ENCODE peak calls at places on chromosomes 2 and 18, in ten cellular contexts. One of them, this sample, is unnamed.

GRCh38 chr18:12478269-12479057 is 70.7 kb downstream of the PRELID3A start:
- DNase-seq in psoas muscle: no peak
- DNase-seq in dorsolateral prefrontal cortex: no peak
- DNase-seq in upper lobe of right lung: no peak
- DNase-seq in spleen: no peak
- DNase-seq in CD8-positive, alpha-beta T cell: no peak
- DNase-seq in body of pancreas: no peak
- DNase-seq in neural progenitor cell: no peak
- DNase-seq in MM.1S: no peak
- DNase-seq in transverse colon: no peak
- DNase-seq in this sample: no peak

GRCh38 chr18:46387426-46388131 is 269.4 kb downstream of the LOXHD1 start:
- DNase-seq in psoas muscle: peak
- DNase-seq in dorsolateral prefrontal cortex: no peak
- DNase-seq in upper lobe of right lung: no peak
- DNase-seq in spleen: no peak
- DNase-seq in CD8-positive, alpha-beta T cell: no peak
- DNase-seq in body of pancreas: no peak
- DNase-seq in neural progenitor cell: peak
- DNase-seq in MM.1S: no peak
- DNase-seq in transverse colon: no peak
- DNase-seq in this sample: no peak

GRCh38 chr2:21372654-21373053 is 248.9 kb downstream of the TDRD15 start:
- DNase-seq in psoas muscle: no peak
- DNase-seq in dorsolateral prefrontal cortex: peak
- DNase-seq in upper lobe of right lung: no peak
- DNase-seq in spleen: no peak
- DNase-seq in CD8-positive, alpha-beta T cell: no peak
- DNase-seq in body of pancreas: peak
- DNase-seq in neural progenitor cell: peak
- DNase-seq in MM.1S: no peak
- DNase-seq in transverse colon: no peak
- DNase-seq in this sample: no peak

GRCh38 chr18:3703732-3704176 is 253.8 kb downstream of the TGIF1 start:
- DNase-seq in psoas muscle: peak
- DNase-seq in dorsolateral prefrontal cortex: peak
- DNase-seq in upper lobe of right lung: peak
- DNase-seq in spleen: no peak
- DNase-seq in CD8-positive, alpha-beta T cell: no peak
- DNase-seq in body of pancreas: peak
- DNase-seq in neural progenitor cell: peak
- DNase-seq in MM.1S: peak
- DNase-seq in transverse colon: peak
- DNase-seq in this sample: no peak

GRCh38 chr2:80852808-80853139 is 548.2 kb upstream of the LRRTM1 start:
- DNase-seq in psoas muscle: no peak
- DNase-seq in dorsolateral prefrontal cortex: no peak
- DNase-seq in upper lobe of right lung: no peak
- DNase-seq in spleen: no peak
- DNase-seq in CD8-positive, alpha-beta T cell: no peak
- DNase-seq in body of pancreas: no peak
- DNase-seq in neural progenitor cell: peak
- DNase-seq in MM.1S: peak
- DNase-seq in transverse colon: no peak
- DNase-seq in this sample: no peak

GRCh38 chr2:47303341-47304148 is 99.4 kb upstream of the MSH2 start:
- DNase-seq in psoas muscle: no peak
- DNase-seq in dorsolateral prefrontal cortex: no peak
- DNase-seq in upper lobe of right lung: no peak
- DNase-seq in spleen: no peak
- DNase-seq in CD8-positive, alpha-beta T cell: no peak
- DNase-seq in body of pancreas: no peak
- DNase-seq in neural progenitor cell: peak
- DNase-seq in MM.1S: no peak
- DNase-seq in transverse colon: no peak
- DNase-seq in this sample: no peak

GRCh38 chr2:216991563-216991962 is 131.7 kb upstream of the TNP1 start:
- DNase-seq in psoas muscle: peak
- DNase-seq in dorsolateral prefrontal cortex: no peak
- DNase-seq in upper lobe of right lung: no peak
- DNase-seq in spleen: no peak
- DNase-seq in CD8-positive, alpha-beta T cell: no peak
- DNase-seq in body of pancreas: no peak
- DNase-seq in neural progenitor cell: no peak
- DNase-seq in MM.1S: no peak
- DNase-seq in transverse colon: no peak
- DNase-seq in this sample: no peak

GRCh38 chr18:74115046-74115445 is 32.6 kb downstream of the FBXO15 start:
- DNase-seq in psoas muscle: no peak
- DNase-seq in dorsolateral prefrontal cortex: no peak
- DNase-seq in upper lobe of right lung: no peak
- DNase-seq in spleen: peak
- DNase-seq in CD8-positive, alpha-beta T cell: no peak
- DNase-seq in body of pancreas: no peak
- DNase-seq in neural progenitor cell: no peak
- DNase-seq in MM.1S: no peak
- DNase-seq in transverse colon: no peak
- DNase-seq in this sample: no peak

GRCh38 chr2:73448856-73449255 is 63.2 kb downstream of the ALMS1 start:
- DNase-seq in psoas muscle: no peak
- DNase-seq in dorsolateral prefrontal cortex: no peak
- DNase-seq in upper lobe of right lung: no peak
- DNase-seq in spleen: no peak
- DNase-seq in CD8-positive, alpha-beta T cell: no peak
- DNase-seq in body of pancreas: no peak
- DNase-seq in neural progenitor cell: no peak
- DNase-seq in MM.1S: no peak
- DNase-seq in transverse colon: no peak
- DNase-seq in this sample: no peak

GRCh38 chr2:135913726-135914365 is 37.6 kb upstream of the MCM6 start:
- DNase-seq in psoas muscle: no peak
- DNase-seq in dorsolateral prefrontal cortex: no peak
- DNase-seq in upper lobe of right lung: no peak
- DNase-seq in spleen: no peak
- DNase-seq in CD8-positive, alpha-beta T cell: peak
- DNase-seq in body of pancreas: peak
- DNase-seq in neural progenitor cell: peak
- DNase-seq in MM.1S: peak
- DNase-seq in transverse colon: no peak
- DNase-seq in this sample: no peak

GRCh38 chr18:70044626-70045025 is 97.0 kb upstream of the CD226 start:
- DNase-seq in psoas muscle: no peak
- DNase-seq in dorsolateral prefrontal cortex: no peak
- DNase-seq in upper lobe of right lung: no peak
- DNase-seq in spleen: no peak
- DNase-seq in CD8-positive, alpha-beta T cell: no peak
- DNase-seq in body of pancreas: no peak
- DNase-seq in neural progenitor cell: no peak
- DNase-seq in MM.1S: no peak
- DNase-seq in transverse colon: no peak
- DNase-seq in this sample: no peak

GRCh38 chr2:9145109-9145751 is 61.4 kb upstream of the ASAP2 start:
- DNase-seq in psoas muscle: no peak
- DNase-seq in dorsolateral prefrontal cortex: no peak
- DNase-seq in upper lobe of right lung: no peak
- DNase-seq in spleen: peak
- DNase-seq in CD8-positive, alpha-beta T cell: no peak
- DNase-seq in body of pancreas: no peak
- DNase-seq in neural progenitor cell: no peak
- DNase-seq in MM.1S: no peak
- DNase-seq in transverse colon: no peak
- DNase-seq in this sample: no peak

GRCh38 chr2:29238497-29238896 is 123.3 kb downstream of the CLIP4 start:
- DNase-seq in psoas muscle: no peak
- DNase-seq in dorsolateral prefrontal cortex: no peak
- DNase-seq in upper lobe of right lung: peak
- DNase-seq in spleen: peak
- DNase-seq in CD8-positive, alpha-beta T cell: no peak
- DNase-seq in body of pancreas: peak
- DNase-seq in neural progenitor cell: peak
- DNase-seq in MM.1S: no peak
- DNase-seq in transverse colon: no peak
- DNase-seq in this sample: no peak

GRCh38 chr2:174688079-174688478 is 76.2 kb downstream of the CHRNA1 start:
- DNase-seq in psoas muscle: no peak
- DNase-seq in dorsolateral prefrontal cortex: no peak
- DNase-seq in upper lobe of right lung: no peak
- DNase-seq in spleen: no peak
- DNase-seq in CD8-positive, alpha-beta T cell: no peak
- DNase-seq in body of pancreas: no peak
- DNase-seq in neural progenitor cell: no peak
- DNase-seq in MM.1S: peak
- DNase-seq in transverse colon: no peak
- DNase-seq in this sample: no peak

GRCh38 chr18:5518179-5518770 is 25.5 kb downstream of the EPB41L3 start:
- DNase-seq in psoas muscle: no peak
- DNase-seq in dorsolateral prefrontal cortex: no peak
- DNase-seq in upper lobe of right lung: no peak
- DNase-seq in spleen: no peak
- DNase-seq in CD8-positive, alpha-beta T cell: no peak
- DNase-seq in body of pancreas: no peak
- DNase-seq in neural progenitor cell: no peak
- DNase-seq in MM.1S: no peak
- DNase-seq in transverse colon: no peak
- DNase-seq in this sample: no peak
- H3K4me3 ChIP-seq in psoas muscle: no peak
- H3K4me3 ChIP-seq in dorsolateral prefrontal cortex: no peak
- H3K4me3 ChIP-seq in upper lobe of right lung: no peak
- H3K4me3 ChIP-seq in spleen: no peak
- H3K4me3 ChIP-seq in CD8-positive, alpha-beta T cell: no peak
- H3K4me3 ChIP-seq in body of pancreas: no peak
- H3K4me3 ChIP-seq in neural progenitor cell: no peak
- H3K4me3 ChIP-seq in MM.1S: no peak
- H3K4me3 ChIP-seq in transverse colon: no peak
- H3K4me3 ChIP-seq in this sample: peak

DNA sequence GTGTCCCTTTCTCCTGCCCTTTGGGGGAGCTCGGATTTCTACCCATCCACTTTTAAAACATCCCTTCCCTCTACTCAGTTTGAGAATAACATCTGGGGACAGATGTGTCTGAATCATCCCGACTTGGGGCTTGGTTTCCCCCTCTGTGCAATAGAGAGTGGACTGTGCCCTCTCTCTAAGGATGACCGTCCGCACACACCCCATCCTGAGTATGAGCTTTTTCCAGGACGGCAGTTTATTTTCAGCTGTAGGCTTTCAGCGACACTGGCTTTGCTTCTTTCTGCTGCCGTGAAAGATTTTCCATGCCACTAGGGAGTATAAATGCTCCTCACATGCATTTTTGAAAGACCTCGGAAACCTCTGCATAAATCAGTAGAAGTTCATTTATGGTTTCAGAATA is 53.5 kb downstream of the FECH start:
- DNase-seq in psoas muscle: no peak
- DNase-seq in dorsolateral prefrontal cortex: no peak
- DNase-seq in upper lobe of right lung: no peak
- DNase-seq in spleen: no peak
- DNase-seq in CD8-positive, alpha-beta T cell: no peak
- DNase-seq in body of pancreas: no peak
- DNase-seq in neural progenitor cell: no peak
- DNase-seq in MM.1S: no peak
- DNase-seq in transverse colon: no peak
- DNase-seq in this sample: no peak
- H3K27ac ChIP-seq in psoas muscle: no peak
- H3K27ac ChIP-seq in dorsolateral prefrontal cortex: no peak
- H3K27ac ChIP-seq in upper lobe of right lung: no peak
- H3K27ac ChIP-seq in spleen: no peak
- H3K27ac ChIP-seq in CD8-positive, alpha-beta T cell: no peak
- H3K27ac ChIP-seq in body of pancreas: no peak
- H3K27ac ChIP-seq in neural progenitor cell: peak
- H3K27ac ChIP-seq in MM.1S: no peak
- H3K27ac ChIP-seq in transverse colon: no peak
- H3K27ac ChIP-seq in this sample: peak

DNA sequence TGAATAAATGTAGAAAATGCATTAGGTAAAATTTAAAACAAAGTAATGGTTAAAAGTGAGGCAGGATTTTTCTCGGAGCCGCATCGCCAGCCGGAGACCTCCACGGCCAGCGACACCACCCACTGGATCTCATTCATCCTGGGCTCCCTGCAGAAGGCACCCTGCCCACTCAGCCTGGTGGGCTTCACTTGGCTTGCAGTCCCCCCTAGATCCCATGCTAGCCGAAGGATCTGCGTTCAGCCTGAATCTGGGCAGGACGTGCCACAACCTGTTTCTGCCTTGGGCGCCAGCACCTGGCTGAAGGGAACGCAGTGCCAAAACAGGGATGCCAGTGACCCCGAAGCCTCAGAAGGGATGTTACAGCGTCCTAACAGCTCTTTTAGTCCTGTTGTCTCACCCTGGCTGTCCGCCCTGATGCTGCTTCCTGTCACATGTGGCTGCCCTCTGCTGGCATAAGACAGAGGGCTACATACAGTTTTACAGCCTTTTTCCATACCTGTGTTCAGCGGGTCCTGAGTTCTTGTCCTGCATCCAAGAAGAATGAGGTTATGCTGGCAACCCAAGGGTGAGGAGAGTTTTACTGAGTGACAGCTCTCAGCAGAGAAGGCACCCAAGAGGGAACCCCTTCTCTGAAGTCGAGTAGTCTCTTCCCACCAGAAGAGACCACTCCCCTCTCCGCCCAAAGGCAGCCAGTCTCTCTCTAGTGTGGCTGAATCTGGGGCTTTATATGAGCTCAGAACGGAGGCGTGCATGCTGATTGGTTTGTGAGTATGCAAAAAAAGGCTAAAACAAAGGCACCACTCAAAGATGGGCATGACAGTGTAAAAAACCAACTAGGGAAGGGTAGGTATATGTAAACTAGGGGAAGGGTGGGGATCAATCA is 173.1 kb upstream of the GYPC start:
- DNase-seq in psoas muscle: no peak
- DNase-seq in dorsolateral prefrontal cortex: no peak
- DNase-seq in upper lobe of right lung: no peak
- DNase-seq in spleen: no peak
- DNase-seq in CD8-positive, alpha-beta T cell: no peak
- DNase-seq in body of pancreas: peak
- DNase-seq in neural progenitor cell: peak
- DNase-seq in MM.1S: peak
- DNase-seq in transverse colon: no peak
- DNase-seq in this sample: no peak
- TF ChIP-seq CTCF in psoas muscle: no peak
- TF ChIP-seq CTCF in dorsolateral prefrontal cortex: no peak
- TF ChIP-seq CTCF in upper lobe of right lung: no peak
- TF ChIP-seq CTCF in spleen: no peak
- TF ChIP-seq CTCF in CD8-positive, alpha-beta T cell: no peak
- TF ChIP-seq CTCF in body of pancreas: no peak
- TF ChIP-seq CTCF in neural progenitor cell: peak
- TF ChIP-seq CTCF in MM.1S: peak
- TF ChIP-seq CTCF in transverse colon: no peak
- TF ChIP-seq CTCF in this sample: no peak

DNA sequence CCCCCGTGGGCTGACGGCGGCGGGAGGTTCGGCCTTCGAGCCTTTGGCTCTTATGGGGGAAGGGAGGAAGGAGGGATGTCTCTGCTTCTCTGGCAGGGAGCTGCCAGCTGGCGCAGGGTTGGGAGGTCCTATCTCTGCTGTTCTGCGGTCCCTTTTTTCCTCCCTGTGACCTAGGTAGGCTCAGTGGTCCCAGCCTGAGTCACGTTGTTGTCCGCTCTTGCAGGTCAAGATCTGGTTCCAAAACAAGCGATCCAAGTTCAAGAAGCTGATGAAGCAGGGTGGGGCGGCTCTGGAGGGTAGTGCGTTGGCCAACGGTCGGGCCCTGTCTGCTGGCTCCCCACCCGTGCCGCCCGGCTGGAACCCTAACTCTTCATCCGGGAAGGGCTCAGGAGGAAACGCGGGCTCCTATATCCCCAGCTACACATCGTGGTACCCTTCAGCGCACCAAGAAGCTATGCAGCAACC is 2.5 kb downstream of the DLX1 start:
- DNase-seq in psoas muscle: no peak
- DNase-seq in dorsolateral prefrontal cortex: no peak
- DNase-seq in upper lobe of right lung: no peak
- DNase-seq in spleen: no peak
- DNase-seq in CD8-positive, alpha-beta T cell: no peak
- DNase-seq in body of pancreas: no peak
- DNase-seq in neural progenitor cell: peak
- DNase-seq in MM.1S: no peak
- DNase-seq in transverse colon: no peak
- DNase-seq in this sample: no peak
- H3K4me3 ChIP-seq in psoas muscle: no peak
- H3K4me3 ChIP-seq in dorsolateral prefrontal cortex: peak
- H3K4me3 ChIP-seq in upper lobe of right lung: no peak
- H3K4me3 ChIP-seq in spleen: no peak
- H3K4me3 ChIP-seq in CD8-positive, alpha-beta T cell: no peak
- H3K4me3 ChIP-seq in body of pancreas: no peak
- H3K4me3 ChIP-seq in neural progenitor cell: peak
- H3K4me3 ChIP-seq in MM.1S: no peak
- H3K4me3 ChIP-seq in transverse colon: no peak
- H3K4me3 ChIP-seq in this sample: peak